ENCODE peak calls at places on chromosomes 2 and 18, in ten cellular contexts. J, X, M, I, Y, D, H, K, N and R are unnamed samples.

GRCh38 chr2:8514748-8515389 is 167.0 kb upstream of the ID2 start:
- DNase-seq in X (no peak), K (no peak), H (no peak), M (no peak), D (no peak), N (no peak), Y (no peak), I (no peak), J (peak; percentile 54), R (no peak)

GRCh38 chr18:12287684-12288405 is 20.2 kb upstream of the TUBB6 start:
- DNase-seq in M (no peak), I (peak; percentile 85), D (peak; percentile 49), Y (peak; percentile 85), N (peak; percentile 82), H (no peak), K (peak; percentile 85), X (no peak), J (no peak), R (peak; percentile 85)

GRCh38 chr2:135004005-135004746 is 43.1 kb downstream of the MAP3K19 start:
- DNase-seq in N (peak; percentile 60), X (peak; percentile 37), Y (peak; percentile 56), J (peak; percentile 53), K (peak; percentile 71), I (peak; percentile 18), H (peak; percentile 73), D (peak; percentile 35), M (peak; percentile 85), R (peak; percentile 71)

GRCh38 chr2:128442053-128442751 is 123.5 kb upstream of the HS6ST1 start:
- DNase-seq in X (no peak), Y (no peak), H (no peak), D (no peak), I (no peak), K (no peak), N (no peak), J (no peak), M (no peak), R (no peak)

GRCh38 chr2:85438291-85439110 is 20.0 kb downstream of the SH2D6 start:
- DNase-seq in J (no peak), N (no peak), I (no peak), D (no peak), Y (no peak), X (no peak), K (peak; percentile 59), H (peak; percentile 38), M (no peak), R (no peak)

GRCh38 chr2:233385489-233386044 is 31.3 kb downstream of the DGKD start:
- DNase-seq in J (peak; percentile 53), Y (no peak), N (no peak), K (no peak), I (no peak), D (no peak), M (no peak), H (no peak), X (no peak), R (no peak)

GRCh38 chr2:159045545-159046454 is 77.4 kb downstream of the TANC1 start:
- DNase-seq in X (no peak), J (no peak), H (no peak), D (no peak), M (no peak), K (no peak), I (no peak), Y (peak; percentile 49), N (no peak), R (peak; percentile 47)

GRCh38 chr2:145807978-145808377 is 1288.1 kb upstream of the ZEB2 start:
- DNase-seq in K (no peak), Y (peak; percentile 68), I (no peak), D (no peak), H (no peak), X (no peak), J (no peak), N (no peak), M (no peak), R (peak; percentile 43)

GRCh38 chr2:149218500-149218899 is 111.9 kb upstream of the LYPD6 start:
- DNase-seq in Y (no peak), M (no peak), H (no peak), J (no peak), I (no peak), X (no peak), N (no peak), K (no peak), D (no peak), R (no peak)

GRCh38 chr2:100988630-100989417 is 13.3 kb upstream of the RPL31 start:
- DNase-seq in K (no peak), H (no peak), Y (peak; percentile 51), J (no peak), X (no peak), N (no peak), M (no peak), D (no peak), I (no peak), R (no peak)

GRCh38 chr2:43898958-43899346 is 60.2 kb downstream of the ABCG8 start:
- DNase-seq in M (no peak), K (no peak), Y (no peak), N (no peak), J (no peak), I (no peak), D (no peak), X (peak; percentile 4), H (no peak), R (no peak)

GRCh38 chr2:82796132-82796531 is 1662.9 kb downstream of the SUCLG1 start:
- DNase-seq in I (no peak), D (no peak), Y (peak; percentile 14), H (no peak), X (no peak), J (no peak), N (no peak), M (no peak), K (no peak), R (peak; percentile 12)

GRCh38 chr2:23495661-23496114 is 110.7 kb downstream of the KLHL29 start:
- DNase-seq in Y (no peak), D (no peak), M (no peak), I (no peak), K (no peak), X (no peak), H (no peak), J (no peak), N (no peak), R (no peak)

GRCh38 chr2:72134408-72134996 is 13.2 kb downstream of the CYP26B1 start:
- DNase-seq in J (no peak), M (no peak), D (no peak), N (no peak), Y (no peak), K (no peak), X (no peak), H (no peak), I (no peak), R (no peak)

GRCh38 chr2:238513346-238513745 is 86.6 kb downstream of the ASB1 start:
- DNase-seq in J (no peak), N (peak; percentile 63), Y (peak; percentile 43), D (peak; percentile 24), K (no peak), I (no peak), M (peak; percentile 30), H (peak; percentile 44), X (peak; percentile 5), R (peak; percentile 70)

GRCh38 chr2:28377984-28378678 is 14.5 kb upstream of the FOSL2 start:
- DNase-seq in D (no peak), I (no peak), Y (no peak), N (no peak), J (no peak), X (no peak), M (no peak), K (no peak), H (no peak), R (no peak)

GRCh38 chr2:107383706-107384105 is 443.0 kb upstream of the RGPD4 start:
- DNase-seq in M (no peak), H (peak; percentile 4), I (no peak), X (no peak), D (no peak), J (no peak), Y (no peak), N (no peak), K (no peak), R (no peak)

GRCh38 chr2:207418422-207418821 is 111.3 kb upstream of the CREB1 start:
- DNase-seq in I (no peak), N (no peak), H (peak; percentile 43), Y (no peak), K (no peak), X (no peak), M (no peak), D (no peak), J (no peak), R (no peak)

GRCh38 chr18:28863396-28863795 is 686.5 kb upstream of the CDH2 start:
- DNase-seq in H (no peak), M (no peak), Y (no peak), N (no peak), I (no peak), K (no peak), X (no peak), J (no peak), D (no peak), R (peak; percentile 71)

GRCh38 chr2:170817247-170817998 is 736 bp downstream of the GAD1 start:
- DNase-seq in I (no peak), N (peak; percentile 60), Y (peak; percentile 15), K (no peak), H (no peak), D (no peak), X (peak; percentile 36), J (no peak), M (peak; percentile 55), R (peak; percentile 10)

GRCh38 chr2:106095478-106096392 is 98.4 kb downstream of the UXS1 start:
- DNase-seq in D (no peak), M (no peak), Y (no peak), N (no peak), H (no peak), X (no peak), I (no peak), K (no peak), J (no peak), R (no peak)